ENCODE peak calls at places on chromosomes 12 and 14, in eight cellular contexts. C is foreskin fibroblast, S is mammary epithelial cell, U is testis, B is WTC11, Y is esophagus squamous epithelium, D is progenitor cell of endocrine pancreas, V is lower lobe of right lung. M is an unnamed sample.

GRCh38 chr12:42364692-42365091 is 38.7 kb downstream of the PPHLN1 start:
- DNase-seq in D (no peak), Y (no peak), B (peak), C (no peak), S (no peak), U (no peak), V (no peak), M (no peak)

GRCh38 chr12:12791756-12792346 is 6.4 kb downstream of the APOLD1 start:
- DNase-seq in S (no peak), B (no peak), Y (no peak), U (peak), C (no peak), D (no peak), V (no peak), M (no peak)

GRCh38 chr14:103476631-103477030 is 46.0 kb downstream of the CKB start:
- DNase-seq in U (no peak), B (no peak), D (no peak), Y (no peak), C (no peak), S (no peak), V (no peak), M (peak)

GRCh38 chr14:102699416-102700110 is 77.7 kb upstream of the TRAF3 start:
- DNase-seq in B (no peak), Y (no peak), V (no peak), D (no peak), U (no peak), S (no peak), C (no peak), M (no peak)

GRCh38 chr12:49672351-49673181 is 34.6 kb downstream of the FMNL3 start:
- DNase-seq in B (no peak), Y (no peak), D (no peak), U (no peak), V (no peak), S (no peak), C (no peak), M (no peak)

GRCh38 chr12:94561943-94562411 is 88.4 kb downstream of the TMCC3 start:
- DNase-seq in D (no peak), V (no peak), B (no peak), Y (no peak), C (peak), U (peak), S (peak), M (no peak)

GRCh38 chr12:112183141-112183581 is 57.8 kb downstream of the TRAFD1 start:
- DNase-seq in B (no peak), U (no peak), V (no peak), S (peak), D (no peak), C (peak), Y (no peak), M (no peak)

GRCh38 chr12:3921526-3921925 is 48.3 kb upstream of the PARP11 start:
- DNase-seq in B (no peak), V (no peak), S (no peak), D (no peak), C (no peak), Y (no peak), U (no peak), M (no peak)

GRCh38 chr12:107654866-107655265 is 30.7 kb upstream of the PWP1 start:
- DNase-seq in Y (no peak), C (no peak), S (no peak), D (no peak), B (no peak), U (no peak), V (no peak), M (no peak)

GRCh38 chr12:93683410-93683809 is 6.2 kb downstream of the CRADD start:
- DNase-seq in Y (no peak), U (no peak), C (no peak), S (no peak), B (peak), D (no peak), V (no peak), M (no peak)

GRCh38 chr12:108633534-108634224 is at the start of gene SELPLG:
- DNase-seq in Y (peak), V (peak), S (no peak), B (no peak), D (no peak), C (no peak), U (peak), M (no peak)

GRCh38 chr12:92224685-92225331 is 79.2 kb upstream of the BTG1 start:
- DNase-seq in D (no peak), B (no peak), S (peak), C (peak), Y (no peak), V (no peak), U (no peak), M (no peak)

GRCh38 chr12:57487055-57487596 is 742 bp upstream of the MARS1 start:
- DNase-seq in S (no peak), B (no peak), Y (no peak), C (no peak), U (peak), V (no peak), D (no peak), M (no peak)

GRCh38 chr12:40065636-40066035 is 40.2 kb downstream of the SLC2A13 start:
- DNase-seq in S (peak), D (no peak), Y (no peak), U (no peak), B (no peak), C (no peak), V (no peak), M (no peak)

GRCh38 chr12:124721501-124722154 is 142.0 kb downstream of the SCARB1 start:
- DNase-seq in Y (no peak), S (no peak), D (no peak), B (no peak), U (no peak), V (no peak), C (no peak), M (no peak)

GRCh38 chr12:128819293-128820144 is 4.2 kb downstream of the SLC15A4 start:
- DNase-seq in Y (no peak), V (no peak), U (no peak), D (no peak), S (no peak), C (no peak), B (no peak), M (no peak)

GRCh38 chr12:32252199-32253073 is 145.8 kb downstream of the BICD1 start:
- DNase-seq in U (no peak), D (no peak), V (no peak), B (no peak), S (no peak), Y (no peak), C (no peak), M (no peak)

GRCh38 chr14:34713681-34714319 is 593 bp downstream of the CFL2 start:
- DNase-seq in B (no peak), C (peak), Y (no peak), U (peak), V (peak), D (no peak), S (peak), M (no peak)

GRCh38 chr12:55893723-55894122 is 34.0 kb downstream of the PYM1 start:
- DNase-seq in Y (no peak), U (no peak), B (no peak), C (no peak), D (no peak), S (no peak), V (no peak), M (no peak)

GRCh38 chr14:58637391-58638230 is at the start of gene DACT1:
- DNase-seq in S (no peak), V (peak), U (peak), D (peak), Y (no peak), B (peak), C (peak), M (peak)

GRCh38 chr12:122978507-122978955 is 1.9 kb upstream of the ARL6IP4 start:
- DNase-seq in V (no peak), U (no peak), B (no peak), Y (no peak), S (no peak), C (no peak), D (no peak), M (no peak)

GRCh38 chr12:57694459-57695019 is 607 bp downstream of the OS9 start:
- DNase-seq in B (no peak), U (peak), Y (no peak), S (peak), C (peak), V (no peak), D (no peak), M (no peak)

GRCh38 chr12:113241191-113242017 is 20.1 kb downstream of the TPCN1 start:
- DNase-seq in B (no peak), Y (no peak), D (no peak), V (no peak), C (peak), S (peak), U (no peak), M (no peak)

GRCh38 chr12:49233842-49234526 is 30.9 kb upstream of the TUBA1C start:
- DNase-seq in D (no peak), B (no peak), C (no peak), V (peak), Y (peak), U (peak), S (no peak), M (no peak)

GRCh38 chr12:123614531-123614930 is 12.6 kb downstream of the DDX55 start:
- DNase-seq in B (no peak), C (peak), V (no peak), U (no peak), D (no peak), Y (no peak), S (peak), M (no peak)

GRCh38 chr12:22978962-22979361 is 354.0 kb downstream of the ETNK1 start:
- DNase-seq in B (no peak), Y (no peak), C (peak), V (no peak), U (no peak), D (no peak), S (peak), M (no peak)

GRCh38 chr14:103260629-103261124 is 73.4 kb upstream of the EIF5 start:
- DNase-seq in U (peak), V (peak), C (peak), Y (no peak), B (no peak), D (no peak), S (peak), M (no peak)

GRCh38 chr12:69240625-69240984 is 1.2 kb downstream of the CPSF6 start:
- DNase-seq in Y (no peak), V (no peak), U (no peak), C (no peak), S (peak), D (no peak), B (no peak), M (no peak)

GRCh38 chr12:69161835-69162234 is 77.5 kb upstream of the CPSF6 start:
- DNase-seq in V (no peak), C (no peak), U (no peak), B (no peak), Y (no peak), D (no peak), S (peak), M (no peak)

GRCh38 chr14:52272375-52272774 is 4.9 kb downstream of the PTGDR start:
- DNase-seq in B (peak), Y (no peak), U (no peak), D (no peak), V (no peak), C (peak), S (peak), M (no peak)

GRCh38 chr12:112537710-112538396 is 119.1 kb downstream of the PTPN11 start:
- DNase-seq in B (peak), C (peak), U (no peak), D (no peak), S (peak), V (peak), Y (no peak), M (no peak)

GRCh38 chr14:101186544-101186943 is 283.0 kb upstream of the RTL1 start:
- DNase-seq in Y (no peak), V (no peak), C (no peak), B (no peak), U (no peak), D (no peak), S (no peak), M (no peak)

GRCh38 chr14:91299483-91300115 is 55.1 kb upstream of the GPR68 start:
- DNase-seq in V (peak), B (no peak), S (peak), Y (no peak), C (no peak), U (no peak), D (no peak), M (no peak)

GRCh38 chr14:102481791-102482238 is 27.8 kb downstream of the ANKRD9 start:
- DNase-seq in V (no peak), S (peak), Y (no peak), D (no peak), C (no peak), U (no peak), B (no peak), M (no peak)

GRCh38 chr14:66746316-66747006 is 238.5 kb downstream of the GPHN start:
- DNase-seq in D (no peak), C (peak), U (peak), S (peak), Y (no peak), V (no peak), B (no peak), M (no peak)

GRCh38 chr12:93199831-93200236 is 177.9 kb upstream of the NUDT4 start:
- DNase-seq in B (no peak), V (no peak), Y (no peak), U (no peak), C (no peak), D (no peak), S (no peak), M (no peak)

GRCh38 chr14:49975799-49976198 is 82.9 kb downstream of the ARF6 start:
- DNase-seq in V (no peak), C (peak), S (no peak), B (no peak), Y (no peak), D (no peak), U (no peak), M (no peak)

GRCh38 chr12:857611-858010 is 91.9 kb downstream of the RAD52 start:
- DNase-seq in C (peak), V (no peak), S (peak), U (no peak), D (no peak), Y (no peak), B (no peak), M (no peak)

GRCh38 chr12:88993655-88994054 is 358.6 kb downstream of the DUSP6 start:
- DNase-seq in S (peak), B (no peak), U (no peak), C (peak), V (no peak), D (no peak), Y (no peak), M (no peak)

DNA sequence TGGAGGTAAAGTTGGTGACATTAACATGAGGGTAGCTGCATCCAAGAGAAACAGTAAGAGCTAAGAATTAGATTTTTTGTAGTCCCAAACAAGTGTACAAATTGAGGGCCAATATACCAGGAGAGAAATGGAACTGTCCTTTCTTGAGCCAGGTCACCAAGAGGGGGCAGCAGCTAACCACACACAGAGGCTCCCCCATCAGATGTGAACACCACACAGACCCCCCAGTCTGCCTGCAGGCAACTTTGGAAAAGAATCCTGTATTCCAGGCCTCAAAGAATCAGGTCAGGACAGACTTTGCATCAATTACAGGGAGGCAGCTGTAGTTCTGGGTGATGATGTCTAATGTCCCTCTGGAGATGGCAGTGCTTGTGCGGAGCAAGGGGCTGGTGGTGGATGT is 77.9 kb downstream of the SPTB start:
- DNase-seq in C (no peak), Y (no peak), V (no peak), D (no peak), S (no peak), B (peak), U (peak), M (no peak)
- TF ChIP-seq CTCF in C (peak), Y (no peak), V (peak), D (peak), S (peak), B (peak), U (peak), M (peak)

GRCh38 chr14:76968621-76969063 is 59.9 kb downstream of the IRF2BPL start:
- DNase-seq in U (no peak), B (peak), D (no peak), S (no peak), V (no peak), Y (no peak), C (no peak), M (no peak)
- TF ChIP-seq CTCF in U (no peak), B (no peak), D (peak), S (no peak), V (no peak), Y (no peak), C (no peak), M (no peak)

DNA sequence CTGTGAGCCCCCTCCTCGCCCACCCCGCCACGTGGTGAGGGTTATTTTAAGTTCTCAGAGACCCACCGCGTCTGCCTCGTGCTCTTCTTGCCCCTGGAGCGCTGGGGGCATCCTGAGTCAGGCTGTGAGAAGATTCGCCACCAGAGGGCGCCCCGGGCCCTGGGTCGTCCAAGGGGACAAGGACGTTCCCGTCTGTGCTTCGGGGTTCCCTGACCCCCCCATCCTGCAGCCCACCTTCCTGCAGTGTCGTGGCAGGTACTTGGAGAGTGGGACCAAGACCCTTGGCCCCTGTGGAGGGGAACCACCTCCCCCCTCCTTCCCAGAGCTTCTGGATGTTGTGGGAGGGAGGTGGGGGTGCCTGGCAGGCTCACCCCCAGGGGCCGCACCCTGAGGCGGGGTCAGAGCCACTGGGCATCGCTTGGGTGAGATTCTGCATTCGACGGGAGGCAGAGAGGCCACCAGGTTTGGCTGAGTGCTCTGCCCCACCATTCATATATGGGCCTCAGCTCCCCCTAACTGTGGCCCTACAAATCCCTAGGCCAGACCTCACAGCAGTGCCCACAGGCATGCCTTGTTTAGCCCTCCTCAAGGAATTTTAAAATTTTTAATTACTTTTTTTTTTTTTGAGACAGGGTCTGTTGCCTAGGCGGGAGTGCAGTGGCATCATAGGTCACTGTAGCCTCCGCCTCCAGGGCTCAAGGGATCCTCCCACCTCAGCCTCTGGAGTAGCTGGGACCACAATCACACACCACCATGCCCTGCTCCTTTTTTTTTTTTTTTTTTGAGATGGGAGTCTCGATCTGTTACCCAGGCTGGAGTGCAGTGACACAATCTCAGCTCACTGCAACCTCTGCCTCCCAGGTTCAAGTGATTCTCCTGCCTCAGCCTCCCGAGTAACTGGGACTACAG is 17.0 kb downstream of the RHOF start:
- DNase-seq in D (peak), Y (no peak), U (peak), V (peak), B (peak), C (peak), S (peak), M (peak)
- TF ChIP-seq CTCF in D (peak), Y (peak), U (peak), V (peak), B (peak), C (peak), S (peak), M (peak)

DNA sequence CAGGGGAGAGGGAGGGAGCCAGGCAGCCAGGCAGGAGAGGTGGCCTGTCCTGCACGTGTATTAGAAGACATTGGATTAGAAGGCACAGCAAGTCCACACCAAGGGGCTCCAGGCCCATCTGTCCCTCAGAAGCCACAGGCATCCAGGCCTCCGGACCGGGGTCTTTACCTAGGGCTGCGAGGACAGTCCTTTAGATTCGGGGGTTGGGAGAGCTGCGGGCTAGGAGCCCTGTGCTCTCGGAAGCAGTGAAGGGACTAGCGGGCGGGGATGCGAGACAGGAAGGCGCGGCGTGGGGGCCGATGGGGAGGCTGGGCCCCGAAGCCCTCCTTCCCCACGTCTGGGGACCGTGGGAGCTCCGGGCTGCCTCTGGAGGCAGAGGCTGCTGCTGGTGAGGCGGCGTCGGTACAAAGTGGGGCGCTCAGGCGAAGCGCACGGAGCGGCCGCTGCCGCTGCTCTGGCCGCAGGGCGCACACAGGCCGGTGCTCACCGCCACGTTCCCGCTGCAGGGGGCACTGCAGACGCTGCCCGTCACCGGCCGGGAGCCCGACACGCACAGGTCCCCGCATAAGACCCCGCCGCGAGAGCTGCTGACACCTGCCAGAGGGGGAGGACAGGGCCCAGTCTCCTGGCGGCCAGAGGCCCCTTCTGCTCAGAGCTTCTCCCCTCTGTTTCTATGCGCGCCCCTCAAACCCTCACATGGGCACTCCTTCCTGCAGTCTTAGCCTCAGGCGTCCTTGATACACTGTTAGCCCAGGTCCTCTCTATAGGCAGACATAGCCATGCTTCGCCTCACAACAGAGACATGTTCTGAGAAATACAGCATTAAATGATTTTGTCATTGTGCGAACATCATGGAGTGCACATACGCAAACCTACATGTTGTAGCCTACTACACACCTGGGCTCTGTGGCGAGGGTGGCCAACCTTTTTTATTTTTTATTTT is 17.3 kb downstream of the KRT7 start:
- DNase-seq in Y (no peak), B (peak), D (no peak), V (peak), S (no peak), U (no peak), C (no peak), M (no peak)
- TF ChIP-seq CTCF in Y (no peak), B (no peak), D (peak), V (no peak), S (no peak), U (no peak), C (no peak), M (no peak)

DNA sequence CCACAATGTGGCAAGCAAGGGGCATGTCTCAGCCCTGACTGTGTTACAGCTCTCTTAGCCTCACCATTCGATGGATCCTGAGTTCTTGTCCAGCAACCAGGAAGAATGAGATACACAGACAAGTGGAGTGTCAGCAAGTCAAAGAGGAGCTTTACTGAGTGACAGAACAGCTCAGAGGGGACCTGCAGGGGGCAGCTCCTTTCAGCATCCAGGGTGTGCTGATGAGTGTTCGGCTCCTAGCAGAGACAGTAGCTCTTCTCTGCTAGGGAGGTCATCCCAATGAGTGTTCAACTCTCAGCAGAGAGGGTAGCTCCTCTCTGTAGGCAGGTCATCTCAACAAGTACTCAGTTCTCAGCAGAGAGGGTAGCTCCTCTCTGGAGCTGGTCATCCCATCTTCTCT is 19.1 kb downstream of the SYNJ2BP start:
- DNase-seq in V (no peak), D (no peak), C (no peak), S (no peak), B (no peak), U (no peak), Y (no peak), M (no peak)
- TF ChIP-seq CTCF in V (no peak), D (no peak), C (no peak), S (no peak), B (no peak), U (no peak), Y (no peak), M (no peak)

M was measured in osteocyte.